ENCODE peak calls at places on chromosomes 6 and 20, in five cellular contexts. R is mucosa of gallbladder, O is GM04503, E is psoas muscle, V is fibroblast of pulmonary artery. L is an unnamed sample.

GRCh38 chr6:5249451-5250122 is 11.2 kb downstream of the LYRM4 start:
- DNase-seq in R (no peak), O (no peak), E (no peak), V (no peak), L (no peak)

GRCh38 chr6:49764571-49765236 is 20.5 kb upstream of the CRISP3 start:
- DNase-seq in R (peak), O (no peak), E (no peak), V (no peak), L (no peak)

GRCh38 chr6:150072201-150072600 is 3.3 kb upstream of the ULBP3 start:
- DNase-seq in R (peak), O (no peak), E (peak), V (no peak), L (no peak)

GRCh38 chr6:123771126-123771525 is 32.5 kb upstream of the NKAIN2 start:
- DNase-seq in R (no peak), O (no peak), E (no peak), V (peak), L (no peak)

GRCh38 chr20:50189681-50190250 is 864 bp upstream of the CEBPB start:
- DNase-seq in R (peak), O (no peak), E (peak), V (no peak), L (no peak)

GRCh38 chr6:132530293-132530974 is 7.6 kb upstream of the TAAR9 start:
- DNase-seq in R (peak), O (no peak), E (no peak), V (peak), L (no peak)

GRCh38 chr6:32462609-32463008 is 22.9 kb downstream of the HLA-DRA start:
- DNase-seq in R (no peak), O (no peak), E (no peak), V (no peak), L (no peak)

GRCh38 chr20:51373713-51374481 is 168.6 kb downstream of the NFATC2 start:
- DNase-seq in R (no peak), O (no peak), E (no peak), V (peak), L (no peak)

GRCh38 chr6:150238294-150238693 is 95.5 kb downstream of the PPP1R14C start:
- DNase-seq in R (no peak), O (no peak), E (peak), V (peak), L (no peak)

GRCh38 chr6:149190228-149190831 is 127.2 kb upstream of the TAB2 start:
- DNase-seq in R (no peak), O (no peak), E (peak), V (peak), L (no peak)

GRCh38 chr6:97025088-97025487 is 100.6 kb downstream of the KLHL32 start:
- DNase-seq in R (no peak), O (no peak), E (no peak), V (no peak), L (no peak)

GRCh38 chr20:50528804-50529351 is 18.7 kb downstream of the PTPN1 start:
- DNase-seq in R (no peak), O (no peak), E (no peak), V (peak), L (no peak)

GRCh38 chr6:51098801-51099200 is 280.1 kb downstream of the TFAP2B start:
- DNase-seq in R (no peak), O (no peak), E (no peak), V (no peak), L (no peak)

L was measured in BJ.